ENCODE peak calls at places on chromosomes 7 and 10, in five cellular contexts. W, J, M, O and U are unnamed samples.

GRCh38 chr10:100734295-100735086 is 10.9 kb upstream of the PAX2 start:
- DNase-seq in W (no peak), J (no peak), M (no peak), O (no peak), U (no peak)

GRCh38 chr10:132333386-132333785 is 1.4 kb downstream of the LRRC27 start:
- DNase-seq in W (no peak), J (no peak), M (no peak), O (no peak), U (no peak)

GRCh38 chr10:24915304-24915703 is 37.1 kb downstream of the PRTFDC1 start:
- DNase-seq in W (no peak), J (no peak), M (no peak), O (no peak), U (no peak)

GRCh38 chr10:48656928-48657327 is 27.7 kb upstream of the WDFY4 start:
- DNase-seq in W (no peak), J (no peak), M (no peak), O (no peak), U (no peak)

GRCh38 chr7:7916064-7916463 is 52.5 kb upstream of the GLCCI1 start:
- DNase-seq in W (no peak), J (no peak), M (no peak), O (no peak), U (no peak)

GRCh38 chr7:130903358-130903974 is 169.5 kb upstream of the KLF14 start:
- DNase-seq in W (peak), J (no peak), M (peak), O (no peak), U (no peak)

GRCh38 chr7:28069788-28070187 is 110.8 kb downstream of the JAZF1 start:
- DNase-seq in W (no peak), J (no peak), M (peak), O (no peak), U (no peak)

GRCh38 chr10:72659694-72660093 is 32.2 kb upstream of the MCU start:
- DNase-seq in W (no peak), J (no peak), M (peak), O (no peak), U (no peak)

GRCh38 chr7:157484411-157485081 is 147.7 kb downstream of the DNAJB6 start:
- DNase-seq in W (no peak), J (no peak), M (no peak), O (no peak), U (no peak)

GRCh38 chr7:117248810-117249209 is 74.0 kb downstream of the WNT2 start:
- DNase-seq in W (no peak), J (no peak), M (peak), O (no peak), U (no peak)

GRCh38 chr10:44264244-44264643 is 120.7 kb downstream of the CXCL12 start:
- DNase-seq in W (no peak), J (no peak), M (no peak), O (peak), U (no peak)

GRCh38 chr7:75977741-75978140 is 16.7 kb downstream of the TMEM120A start:
- DNase-seq in W (no peak), J (no peak), M (peak), O (no peak), U (no peak)

GRCh38 chr7:16603633-16604032 is 41.9 kb downstream of the ANKMY2 start:
- DNase-seq in W (no peak), J (no peak), M (no peak), O (no peak), U (no peak)

GRCh38 chr7:40850017-40850416 is 715.2 kb downstream of the SUGCT start:
- DNase-seq in W (no peak), J (no peak), M (no peak), O (no peak), U (no peak)

GRCh38 chr10:22489975-22490374 is 144.7 kb downstream of the SPAG6 start:
- DNase-seq in W (no peak), J (no peak), M (no peak), O (no peak), U (no peak)

GRCh38 chr10:92328999-92329398 is 38.0 kb downstream of the MARCHF5 start:
- DNase-seq in W (no peak), J (no peak), M (no peak), O (no peak), U (no peak)

GRCh38 chr10:55370021-55370420 is 569.0 kb upstream of the PCDH15 start:
- DNase-seq in W (no peak), J (no peak), M (peak), O (no peak), U (no peak)

GRCh38 chr10:86970152-86970886 is 2.0 kb downstream of the ADIRF start:
- DNase-seq in W (no peak), J (no peak), M (no peak), O (peak), U (no peak)

GRCh38 chr7:22499044-22499443 is 944 bp downstream of the STEAP1B start:
- DNase-seq in W (no peak), J (no peak), M (no peak), O (no peak), U (no peak)

GRCh38 chr7:96596120-96596826 is 113.4 kb downstream of the SEM1 start:
- DNase-seq in W (no peak), J (no peak), M (peak), O (no peak), U (no peak)

GRCh38 chr10:73916761-73917470 is 6.0 kb downstream of the PLAU start:
- DNase-seq in W (no peak), J (no peak), M (no peak), O (no peak), U (no peak)

GRCh38 chr7:21364838-21365267 is 63.0 kb upstream of the SP4 start:
- DNase-seq in W (no peak), J (no peak), M (peak), O (peak), U (no peak)

GRCh38 chr7:2162959-2163358 is 69.8 kb downstream of the MAD1L1 start:
- DNase-seq in W (no peak), J (no peak), M (no peak), O (no peak), U (no peak)

GRCh38 chr10:27235706-27236105 is 4.9 kb downstream of the ACBD5 start:
- DNase-seq in W (no peak), J (no peak), M (no peak), O (no peak), U (no peak)

GRCh38 chr10:122333037-122333436 is 41.5 kb upstream of the PLEKHA1 start:
- DNase-seq in W (no peak), J (no peak), M (no peak), O (no peak), U (no peak)

GRCh38 chr7:106074257-106074656 is 37.9 kb downstream of the SYPL1 start:
- DNase-seq in W (no peak), J (no peak), M (no peak), O (peak), U (no peak)

GRCh38 chr10:9550810-9551209 is 1466.9 kb upstream of the CELF2 start:
- DNase-seq in W (no peak), J (no peak), M (no peak), O (no peak), U (no peak)

GRCh38 chr7:147296986-147297385 is 1180.4 kb downstream of the CNTNAP2 start:
- DNase-seq in W (no peak), J (no peak), M (no peak), O (no peak), U (no peak)

GRCh38 chr7:105131890-105132289 is 117.9 kb downstream of the KMT2E start:
- DNase-seq in W (no peak), J (no peak), M (no peak), O (no peak), U (no peak)

GRCh38 chr7:7554021-7554432 is 12.7 kb upstream of the MIOS start:
- DNase-seq in W (no peak), J (no peak), M (no peak), O (no peak), U (no peak)

GRCh38 chr10:31147220-31147608 is 115.5 kb upstream of the ZNF438 start:
- DNase-seq in W (no peak), J (no peak), M (peak), O (no peak), U (no peak)

GRCh38 chr7:30682131-30683083 is at the start of gene CRHR2:
- DNase-seq in W (no peak), J (no peak), M (no peak), O (no peak), U (no peak)

GRCh38 chr10:45411607-45411940 is 37.6 kb downstream of the ALOX5 start:
- DNase-seq in W (no peak), J (no peak), M (no peak), O (no peak), U (no peak)